ENCODE peak calls at places on chromosome 20, in four cellular contexts. One of them, this sample, is unnamed.

GRCh38 chr20:21324126-21324525 is 21.0 kb downstream of the XRN2 start:
- DNase-seq in K562: no peak
- DNase-seq in dorsolateral prefrontal cortex: no peak
- DNase-seq in upper lobe of right lung: no peak
- DNase-seq in this sample: no peak

GRCh38 chr20:47774081-47774777 is 11.1 kb downstream of the SULF2 start:
- DNase-seq in K562: no peak
- DNase-seq in dorsolateral prefrontal cortex: no peak
- DNase-seq in upper lobe of right lung: no peak
- DNase-seq in this sample: peak

GRCh38 chr20:52410182-52410647 is 218.6 kb upstream of the ZFP64 start:
- DNase-seq in K562: no peak
- DNase-seq in dorsolateral prefrontal cortex: no peak
- DNase-seq in upper lobe of right lung: no peak
- DNase-seq in this sample: no peak

GRCh38 chr20:20780127-20780822 is 67.8 kb upstream of the RALGAPA2 start:
- DNase-seq in K562: no peak
- DNase-seq in dorsolateral prefrontal cortex: no peak
- DNase-seq in upper lobe of right lung: peak
- DNase-seq in this sample: no peak

GRCh38 chr20:1472556-1473243 is 6.1 kb upstream of the NSFL1C start:
- DNase-seq in K562: no peak
- DNase-seq in dorsolateral prefrontal cortex: no peak
- DNase-seq in upper lobe of right lung: no peak
- DNase-seq in this sample: no peak

GRCh38 chr20:42082611-42083010 is 464.4 kb upstream of the CHD6 start:
- DNase-seq in K562: peak
- DNase-seq in dorsolateral prefrontal cortex: no peak
- DNase-seq in upper lobe of right lung: no peak
- DNase-seq in this sample: no peak

GRCh38 chr20:38892091-38892981 is 33.9 kb upstream of the FAM83D start:
- DNase-seq in K562: no peak
- DNase-seq in dorsolateral prefrontal cortex: no peak
- DNase-seq in upper lobe of right lung: no peak
- DNase-seq in this sample: no peak

GRCh38 chr20:50810063-50810462 is 15.2 kb downstream of the BCAS4 start:
- DNase-seq in K562: no peak
- DNase-seq in dorsolateral prefrontal cortex: no peak
- DNase-seq in upper lobe of right lung: no peak
- DNase-seq in this sample: no peak

GRCh38 chr20:58511364-58511763 is 3.8 kb downstream of the APCDD1L start:
- DNase-seq in K562: no peak
- DNase-seq in dorsolateral prefrontal cortex: no peak
- DNase-seq in upper lobe of right lung: no peak
- DNase-seq in this sample: no peak

GRCh38 chr20:44208770-44209169 is 1.8 kb downstream of the OSER1 start:
- DNase-seq in K562: no peak
- DNase-seq in dorsolateral prefrontal cortex: no peak
- DNase-seq in upper lobe of right lung: no peak
- DNase-seq in this sample: no peak

GRCh38 chr20:753897-754635 is 14.2 kb downstream of the SLC52A3 start:
- DNase-seq in K562: no peak
- DNase-seq in dorsolateral prefrontal cortex: no peak
- DNase-seq in upper lobe of right lung: no peak
- DNase-seq in this sample: no peak

GRCh38 chr20:61056136-61056535 is 195.9 kb upstream of the CDH4 start:
- DNase-seq in K562: no peak
- DNase-seq in dorsolateral prefrontal cortex: no peak
- DNase-seq in upper lobe of right lung: no peak
- DNase-seq in this sample: no peak

GRCh38 chr20:9989066-9989724 is 45.6 kb upstream of the ANKEF1 start:
- DNase-seq in K562: no peak
- DNase-seq in dorsolateral prefrontal cortex: no peak
- DNase-seq in upper lobe of right lung: no peak
- DNase-seq in this sample: no peak

GRCh38 chr20:21436186-21436585 is 38.9 kb upstream of the NKX2-4 start:
- DNase-seq in K562: no peak
- DNase-seq in dorsolateral prefrontal cortex: no peak
- DNase-seq in upper lobe of right lung: no peak
- DNase-seq in this sample: no peak

GRCh38 chr20:1881240-1881835 is 13.9 kb upstream of the SIRPA start:
- DNase-seq in K562: no peak
- DNase-seq in dorsolateral prefrontal cortex: no peak
- DNase-seq in upper lobe of right lung: no peak
- DNase-seq in this sample: no peak

GRCh38 chr20:13875265-13875811 is 90.5 kb downstream of the NDUFAF5 start:
- DNase-seq in K562: no peak
- DNase-seq in dorsolateral prefrontal cortex: no peak
- DNase-seq in upper lobe of right lung: no peak
- DNase-seq in this sample: no peak

GRCh38 chr20:38927902-38928578 is 1.8 kb downstream of the FAM83D start:
- DNase-seq in K562: no peak
- DNase-seq in dorsolateral prefrontal cortex: no peak
- DNase-seq in upper lobe of right lung: no peak
- DNase-seq in this sample: no peak

GRCh38 chr20:44345147-44345546 is 8.3 kb downstream of the R3HDML start:
- DNase-seq in K562: no peak
- DNase-seq in dorsolateral prefrontal cortex: no peak
- DNase-seq in upper lobe of right lung: no peak
- DNase-seq in this sample: no peak

GRCh38 chr20:50930139-50931047 is 844 bp downstream of the ADNP start:
- DNase-seq in K562: peak
- DNase-seq in dorsolateral prefrontal cortex: no peak
- DNase-seq in upper lobe of right lung: peak
- DNase-seq in this sample: peak

GRCh38 chr20:34037121-34037520 is 43.4 kb downstream of the RALY start:
- DNase-seq in K562: no peak
- DNase-seq in dorsolateral prefrontal cortex: no peak
- DNase-seq in upper lobe of right lung: no peak
- DNase-seq in this sample: no peak

GRCh38 chr20:59788811-59789210 is 144.6 kb downstream of the SYCP2 start:
- DNase-seq in K562: no peak
- DNase-seq in dorsolateral prefrontal cortex: no peak
- DNase-seq in upper lobe of right lung: no peak
- DNase-seq in this sample: no peak

GRCh38 chr20:37920270-37920669 is 17.3 kb downstream of the VSTM2L start:
- DNase-seq in K562: no peak
- DNase-seq in dorsolateral prefrontal cortex: no peak
- DNase-seq in upper lobe of right lung: no peak
- DNase-seq in this sample: no peak

GRCh38 chr20:8527998-8528397 is 395.9 kb downstream of the PLCB1 start:
- DNase-seq in K562: no peak
- DNase-seq in dorsolateral prefrontal cortex: no peak
- DNase-seq in upper lobe of right lung: no peak
- DNase-seq in this sample: no peak

GRCh38 chr20:57791178-57791945 is 81.5 kb upstream of the PMEPA1 start:
- DNase-seq in K562: no peak
- DNase-seq in dorsolateral prefrontal cortex: no peak
- DNase-seq in upper lobe of right lung: peak
- DNase-seq in this sample: no peak

GRCh38 chr20:52801628-52802006 is 170.5 kb upstream of the TSHZ2 start:
- DNase-seq in K562: no peak
- DNase-seq in dorsolateral prefrontal cortex: no peak
- DNase-seq in upper lobe of right lung: no peak
- DNase-seq in this sample: no peak

GRCh38 chr20:59831901-59832240 is 101.6 kb downstream of the SYCP2 start:
- DNase-seq in K562: no peak
- DNase-seq in dorsolateral prefrontal cortex: no peak
- DNase-seq in upper lobe of right lung: no peak
- DNase-seq in this sample: no peak

GRCh38 chr20:63835031-63835858 is 4.2 kb upstream of the ZBTB46 start:
- DNase-seq in K562: peak
- DNase-seq in dorsolateral prefrontal cortex: peak
- DNase-seq in upper lobe of right lung: peak
- DNase-seq in this sample: peak

GRCh38 chr20:18258126-18258860 is 30.0 kb upstream of the ZNF133 start:
- DNase-seq in K562: no peak
- DNase-seq in dorsolateral prefrontal cortex: no peak
- DNase-seq in upper lobe of right lung: no peak
- DNase-seq in this sample: no peak

GRCh38 chr20:56748476-56749377 is 119.6 kb downstream of the TFAP2C start:
- DNase-seq in K562: no peak
- DNase-seq in dorsolateral prefrontal cortex: no peak
- DNase-seq in upper lobe of right lung: no peak
- DNase-seq in this sample: no peak

GRCh38 chr20:14820771-14821170 is 483.4 kb upstream of the FLRT3 start:
- DNase-seq in K562: no peak
- DNase-seq in dorsolateral prefrontal cortex: no peak
- DNase-seq in upper lobe of right lung: no peak
- DNase-seq in this sample: peak

GRCh38 chr20:14069796-14070195 is 74.5 kb downstream of the MACROD2 start:
- DNase-seq in K562: no peak
- DNase-seq in dorsolateral prefrontal cortex: no peak
- DNase-seq in upper lobe of right lung: no peak
- DNase-seq in this sample: no peak

DNA sequence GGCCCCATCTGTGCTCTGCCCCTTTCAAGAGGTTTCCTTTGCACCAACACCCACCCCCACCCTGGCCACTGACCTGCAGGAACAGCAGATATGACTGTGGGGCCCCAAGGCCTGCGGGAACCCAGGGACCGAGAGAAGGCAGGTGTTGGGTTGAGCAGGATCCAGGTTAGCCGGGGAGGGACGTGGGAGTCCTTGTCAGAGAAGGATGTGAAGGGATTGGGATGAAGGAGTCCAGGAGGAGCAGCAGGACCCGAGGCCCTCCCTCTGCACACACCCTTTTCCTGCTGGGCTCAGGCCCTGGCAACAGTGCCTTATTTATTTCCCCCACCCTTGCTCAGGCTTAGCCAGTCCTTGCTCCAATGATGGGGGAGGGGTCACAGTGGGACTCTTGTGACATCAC is 193.0 kb upstream of the PROKR2 start:
- DNase-seq in K562: no peak
- DNase-seq in dorsolateral prefrontal cortex: no peak
- DNase-seq in upper lobe of right lung: no peak
- DNase-seq in this sample: no peak
- H3K4me3 ChIP-seq in K562: no peak
- H3K4me3 ChIP-seq in dorsolateral prefrontal cortex: no peak
- H3K4me3 ChIP-seq in upper lobe of right lung: no peak
- H3K4me3 ChIP-seq in this sample: no peak

GRCh38 chr20:49409302-49409969 is 73.0 kb downstream of the KCNB1 start:
- DNase-seq in K562: no peak
- DNase-seq in dorsolateral prefrontal cortex: no peak
- DNase-seq in upper lobe of right lung: no peak
- DNase-seq in this sample: no peak
- H3K27ac ChIP-seq in K562: no peak
- H3K27ac ChIP-seq in dorsolateral prefrontal cortex: no peak
- H3K27ac ChIP-seq in upper lobe of right lung: no peak
- H3K27ac ChIP-seq in this sample: no peak

GRCh38 chr20:45407067-45407745 is 883 bp upstream of the DBNDD2 start:
- DNase-seq in K562: peak
- DNase-seq in dorsolateral prefrontal cortex: peak
- DNase-seq in upper lobe of right lung: peak
- DNase-seq in this sample: peak

GRCh38 chr20:45407783-45408645 is at the start of gene DBNDD2:
- DNase-seq in K562: no peak
- DNase-seq in dorsolateral prefrontal cortex: peak
- DNase-seq in upper lobe of right lung: no peak
- DNase-seq in this sample: no peak

GRCh38 chr20:45405566-45406259 is 2.4 kb upstream of the DBNDD2 start:
- DNase-seq in K562: peak
- DNase-seq in dorsolateral prefrontal cortex: no peak
- DNase-seq in upper lobe of right lung: peak
- DNase-seq in this sample: no peak

GRCh38 chr20:45404438-45404837 is 3.7 kb upstream of the DBNDD2 start:
- DNase-seq in K562: no peak
- DNase-seq in dorsolateral prefrontal cortex: no peak
- DNase-seq in upper lobe of right lung: no peak
- DNase-seq in this sample: no peak

GRCh38 chr20:45406260-45407066 is 1.6 kb upstream of the DBNDD2 start:
- DNase-seq in K562: peak
- DNase-seq in dorsolateral prefrontal cortex: peak
- DNase-seq in upper lobe of right lung: peak
- DNase-seq in this sample: peak
- TF ChIP-seq CTCF in K562: no peak
- TF ChIP-seq CTCF in dorsolateral prefrontal cortex: no peak
- TF ChIP-seq CTCF in upper lobe of right lung: peak
- TF ChIP-seq CTCF in this sample: peak

DNA sequence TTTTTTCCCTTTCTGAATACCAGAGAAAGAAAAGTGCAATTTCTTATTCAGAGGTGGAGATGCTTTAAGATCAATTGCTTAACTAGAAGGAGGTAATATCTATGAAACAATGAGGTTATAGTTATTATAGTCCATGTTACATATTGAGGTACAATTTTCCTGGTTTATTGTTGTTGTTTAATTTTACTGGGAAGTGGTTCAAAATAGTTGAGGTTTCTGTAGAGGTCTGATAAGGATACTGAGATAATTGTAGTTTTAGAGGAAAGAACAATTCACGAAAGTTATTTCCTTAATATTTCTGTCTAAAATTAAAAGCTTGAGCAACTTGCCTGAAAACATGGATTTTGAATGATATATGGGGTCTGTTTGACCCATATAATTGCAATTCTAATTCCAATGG is 51.4 kb downstream of the DOK5 start:
- DNase-seq in K562: no peak
- DNase-seq in dorsolateral prefrontal cortex: no peak
- DNase-seq in upper lobe of right lung: no peak
- DNase-seq in this sample: no peak
- H3K4me3 ChIP-seq in K562: no peak
- H3K4me3 ChIP-seq in dorsolateral prefrontal cortex: no peak
- H3K4me3 ChIP-seq in upper lobe of right lung: no peak
- H3K4me3 ChIP-seq in this sample: no peak

GRCh38 chr20:12827796-12828406 is 180.9 kb upstream of the SPTLC3 start:
- DNase-seq in K562: no peak
- DNase-seq in dorsolateral prefrontal cortex: no peak
- DNase-seq in upper lobe of right lung: no peak
- DNase-seq in this sample: no peak
- H3K27ac ChIP-seq in K562: no peak
- H3K27ac ChIP-seq in dorsolateral prefrontal cortex: no peak
- H3K27ac ChIP-seq in upper lobe of right lung: no peak
- H3K27ac ChIP-seq in this sample: no peak

GRCh38 chr20:46772901-46773300 is 63.5 kb downstream of the SLC2A10 start:
- DNase-seq in K562: peak
- DNase-seq in dorsolateral prefrontal cortex: no peak
- DNase-seq in upper lobe of right lung: no peak
- DNase-seq in this sample: peak
- TF ChIP-seq CTCF in K562: peak
- TF ChIP-seq CTCF in dorsolateral prefrontal cortex: no peak
- TF ChIP-seq CTCF in upper lobe of right lung: no peak
- TF ChIP-seq CTCF in this sample: peak

This sample was measured in WERI-Rb-1.